ENCODE peak calls at places on chromosomes 12 and 14, in four cellular contexts. I, Q, V and O are unnamed samples.

GRCh38 chr12:123908884-123909807 is 63.5 kb downstream of the CCDC92 start:
- DNase-seq in I (no peak), Q (no peak), V (no peak), O (no peak)

GRCh38 chr12:111037047-111037446 is 116.7 kb upstream of the MYL2 start:
- DNase-seq in I (no peak), Q (no peak), V (no peak), O (no peak)

GRCh38 chr12:23450810-23451209 is 498.7 kb downstream of the SOX5 start:
- DNase-seq in I (no peak), Q (no peak), V (no peak), O (no peak)

GRCh38 chr14:85165091-85165490 is 364.9 kb upstream of the FLRT2 start:
- DNase-seq in I (no peak), V (no peak), Q (no peak), O (no peak)

GRCh38 chr14:24692382-24693352 is 58.7 kb upstream of the GZMB start:
- DNase-seq in V (peak; percentile 43), Q (no peak), I (no peak), O (no peak)

GRCh38 chr12:2319747-2320146 is 267.0 kb downstream of the CACNA1C start:
- DNase-seq in V (no peak), Q (no peak), I (no peak), O (no peak)

GRCh38 chr12:6335451-6336078 is 6.3 kb downstream of the TNFRSF1A start:
- DNase-seq in Q (peak; percentile 71), I (no peak), V (peak; percentile 84), O (no peak)

GRCh38 chr14:23388996-23389395 is 12.2 kb downstream of the CMTM5 start:
- DNase-seq in V (no peak), I (no peak), Q (no peak), O (no peak)

GRCh38 chr12:49804821-49805220 is 23.4 kb downstream of the NCKAP5L start:
- DNase-seq in Q (no peak), V (no peak), I (no peak), O (no peak)

GRCh38 chr12:65449400-65449799 is 170.9 kb downstream of the MSRB3 start:
- DNase-seq in Q (no peak), I (no peak), V (no peak), O (no peak)

GRCh38 chr14:66623838-66624237 is 115.9 kb downstream of the GPHN start:
- DNase-seq in V (no peak), Q (no peak), I (no peak), O (no peak)

GRCh38 chr12:54988402-54989054 is 4.0 kb upstream of the TESPA1 start:
- DNase-seq in Q (peak; percentile 29), I (peak; percentile 23), V (no peak), O (peak; percentile 93)

GRCh38 chr14:59811850-59812249 is 58.7 kb downstream of the RTN1 start:
- DNase-seq in I (no peak), V (no peak), Q (no peak), O (no peak)

GRCh38 chr12:91052021-91052420 is 5.8 kb downstream of the KERA start:
- DNase-seq in Q (no peak), I (peak; percentile 7), V (no peak), O (no peak)

GRCh38 chr14:64763801-64764511 is 59.7 kb downstream of the PLEKHG3 start:
- DNase-seq in V (no peak), Q (no peak), I (no peak), O (peak; percentile 66)

GRCh38 chr14:72714871-72715214 is 179.1 kb downstream of the DPF3 start:
- DNase-seq in V (no peak), I (no peak), Q (no peak), O (no peak)

GRCh38 chr12:31600764-31601163 is 9.8 kb upstream of the DENND5B start:
- DNase-seq in I (no peak), Q (no peak), V (no peak), O (no peak)

GRCh38 chr14:36750244-36750643 is 88.6 kb downstream of the PAX9 start:
- DNase-seq in V (no peak), Q (no peak), I (no peak), O (no peak)

GRCh38 chr12:18578191-18578590 is 159.6 kb downstream of the PLCZ1 start:
- DNase-seq in I (no peak), Q (no peak), V (no peak), O (no peak)

GRCh38 chr14:72715910-72716268 is 178.0 kb downstream of the DPF3 start:
- DNase-seq in V (no peak), Q (no peak), I (no peak), O (no peak)

GRCh38 chr14:96264850-96265249 is 8.8 kb downstream of the BDKRB1 start:
- DNase-seq in I (no peak), Q (no peak), V (no peak), O (no peak)

GRCh38 chr14:50926851-50927386 is 17.4 kb downstream of the PYGL start:
- DNase-seq in Q (no peak), V (no peak), I (no peak), O (no peak)

GRCh38 chr14:44490966-44491365 is 16.1 kb downstream of the FSCB start:
- DNase-seq in V (no peak), I (no peak), Q (no peak), O (no peak)

GRCh38 chr14:36661506-36662257 is at the start of gene PAX9:
- DNase-seq in Q (no peak), V (no peak), I (no peak), O (peak; percentile 48)

GRCh38 chr12:26631846-26632245 is 201.1 kb downstream of the ITPR2 start:
- DNase-seq in Q (no peak), I (no peak), V (no peak), O (no peak)

GRCh38 chr14:57999471-57999870 is 133.6 kb upstream of the SLC35F4 start:
- DNase-seq in Q (no peak), I (peak; percentile 27), V (no peak), O (no peak)

GRCh38 chr14:96762650-96763049 is 34.5 kb upstream of the VRK1 start:
- DNase-seq in Q (no peak), I (no peak), V (no peak), O (no peak)

GRCh38 chr14:91282954-91283645 is 38.6 kb upstream of the GPR68 start:
- DNase-seq in Q (no peak), I (no peak), V (no peak), O (no peak)

GRCh38 chr14:61438497-61438859 is 117.1 kb downstream of the PRKCH start:
- DNase-seq in I (no peak), Q (no peak), V (no peak), O (no peak)

GRCh38 chr12:75722714-75723200 is 211.3 kb upstream of the KRR1 start:
- DNase-seq in V (peak; percentile 13), Q (no peak), I (peak; percentile 64), O (peak; percentile 67)

GRCh38 chr12:82687020-82687951 is 580 bp downstream of the TMTC2 start:
- DNase-seq in I (peak; percentile 59), V (peak; percentile 24), Q (no peak), O (peak; percentile 32)

GRCh38 chr12:67068773-67069450 is 200.2 kb upstream of the CAND1 start:
- DNase-seq in Q (no peak), V (peak; percentile 4), I (no peak), O (peak; percentile 18)

GRCh38 chr12:57772429-57773322 is at the start of gene EEF1AKMT3:
- DNase-seq in Q (no peak), V (no peak), I (peak; percentile 42), O (peak; percentile 53)

GRCh38 chr14:88005978-88006851 is 1.3 kb downstream of the GPR65 start:
- DNase-seq in V (peak; percentile 57), I (no peak), Q (no peak), O (no peak)